ENCODE peak calls at places on chromosomes 5 and 9, in six cellular contexts. A is KG1; W is kidney glomerular epithelial cell; O is stimulated activated CD4-positive, alpha-beta T cell treated with anti-CD3 and anti-CD28 coated beads, Interleukin-12 subunit alpha, Interleukin-12 subunit beta, amount 100 ng/mL, for 48 hours; G is COR-L47; P is Caki2. H is an unnamed sample.

GRCh38 chr5:161051920-161052500 is 200.0 kb upstream of the ATP10B start:
- DNase-seq in A (no peak), P (no peak), W (no peak), G (no peak), O (no peak), H (no peak)

GRCh38 chr5:145856285-145856818 is 16.5 kb downstream of the GRXCR2 start:
- DNase-seq in P (no peak), G (no peak), A (no peak), O (peak), W (peak), H (no peak)

GRCh38 chr9:83299556-83299955 is 236.6 kb upstream of the RASEF start:
- DNase-seq in O (no peak), A (no peak), W (peak), G (no peak), P (peak), H (peak)

GRCh38 chr5:175873090-175873454 is 1.7 kb downstream of the CPLX2 start:
- DNase-seq in O (no peak), W (no peak), G (peak), P (no peak), A (no peak), H (no peak)

GRCh38 chr9:124202447-124202971 is 55.2 kb upstream of the NEK6 start:
- DNase-seq in G (no peak), P (no peak), A (peak), O (peak), W (no peak), H (peak)

GRCh38 chr5:1386274-1386717 is 41.4 kb upstream of the CLPTM1L start:
- DNase-seq in A (peak), G (peak), P (no peak), O (peak), W (no peak), H (peak)

GRCh38 chr9:93818795-93819472 is 136.2 kb downstream of the BARX1 start:
- DNase-seq in G (no peak), W (no peak), O (no peak), P (no peak), A (no peak), H (no peak)

GRCh38 chr5:145510324-145510723 is 324.8 kb downstream of the PRELID2 start:
- DNase-seq in P (no peak), A (no peak), O (no peak), G (no peak), W (peak), H (no peak)

GRCh38 chr5:134079748-134080581 is 34.5 kb upstream of the TCF7 start:
- DNase-seq in A (no peak), P (no peak), W (no peak), O (no peak), G (no peak), H (no peak)

GRCh38 chr5:139481122-139481533 is 1.4 kb downstream of the STING1 start:
- DNase-seq in A (no peak), P (no peak), G (no peak), W (no peak), O (no peak), H (no peak)

GRCh38 chr9:91119147-91119546 is 242.6 kb downstream of the AUH start:
- DNase-seq in G (no peak), P (no peak), W (no peak), O (no peak), A (no peak), H (peak)

GRCh38 chr5:78182838-78183237 is 111.7 kb downstream of the AP3B1 start:
- DNase-seq in G (no peak), A (no peak), O (no peak), W (no peak), P (no peak), H (no peak)

GRCh38 chr9:100286257-100286656 is 66.5 kb downstream of the TEX10 start:
- DNase-seq in O (no peak), G (no peak), W (no peak), A (no peak), P (no peak), H (no peak)

GRCh38 chr9:81052846-81053245 is 636.5 kb downstream of the TLE1 start:
- DNase-seq in A (no peak), O (no peak), P (no peak), G (no peak), W (no peak), H (no peak)

GRCh38 chr9:109117856-109118801 is 1.6 kb downstream of the TMEM245 start:
- DNase-seq in W (peak), A (no peak), O (no peak), P (peak), G (peak), H (peak)

GRCh38 chr9:128310461-128310860 is 11.8 kb downstream of the TRUB2 start:
- DNase-seq in W (no peak), O (no peak), P (no peak), A (no peak), G (no peak), H (no peak)